ENCODE peak calls at places on chromosomes 11 and 22, in five cellular contexts. D, Z, C, M and H are unnamed samples.

GRCh38 chr11:107563702-107564101 is 1.8 kb downstream of the ALKBH8 start:
- DNase-seq in D (no peak), Z (peak; percentile 59), C (peak; percentile 51), M (peak; percentile 23), H (peak; percentile 77)

GRCh38 chr11:19725379-19726079 is 12.9 kb downstream of the NAV2 start:
- DNase-seq in D (no peak), Z (no peak), C (peak; percentile 81), M (no peak), H (no peak)

GRCh38 chr22:46287873-46288751 is 8.6 kb upstream of the GTSE1 start:
- DNase-seq in D (peak; percentile 62), Z (no peak), C (no peak), M (peak; percentile 39), H (no peak)

GRCh38 chr22:49935561-49935960 is 17.1 kb downstream of the CRELD2 start:
- DNase-seq in D (no peak), Z (peak; percentile 24), C (no peak), M (no peak), H (no peak)

GRCh38 chr11:96338910-96339703 is 3.9 kb downstream of the MAML2 start:
- DNase-seq in D (peak; percentile 56), Z (peak; percentile 43), C (peak; percentile 81), M (peak; percentile 28), H (no peak)

GRCh38 chr22:46415816-46416536 is 80.5 kb downstream of the TRMU start:
- DNase-seq in D (no peak), Z (peak; percentile 29), C (no peak), M (no peak), H (no peak)

GRCh38 chr11:27926981-27927481 is 180.9 kb downstream of the KIF18A start:
- DNase-seq in D (no peak), Z (no peak), C (peak; percentile 93), M (no peak), H (no peak)

GRCh38 chr11:64887757-64888405 is 9.5 kb upstream of the EHD1 start:
- DNase-seq in D (peak; percentile 84), Z (peak; percentile 60), C (peak; percentile 54), M (peak; percentile 86), H (peak; percentile 89)

GRCh38 chr11:28153586-28153985 is 45.4 kb downstream of the METTL15 start:
- DNase-seq in D (no peak), Z (no peak), C (no peak), M (no peak), H (no peak)

GRCh38 chr22:18023509-18024275 is 669 bp downstream of the MICAL3 start:
- DNase-seq in D (peak; percentile 88), Z (peak; percentile 80), C (peak; percentile 64), M (no peak), H (peak; percentile 81)

GRCh38 chr22:36083056-36083455 is 54.4 kb upstream of the RBFOX2 start:
- DNase-seq in D (no peak), Z (no peak), C (no peak), M (no peak), H (no peak)

GRCh38 chr11:118313242-118313641 is 8.7 kb downstream of the CD3E start:
- DNase-seq in D (no peak), Z (no peak), C (no peak), M (no peak), H (no peak)

GRCh38 chr11:114321621-114322257 is 25.5 kb downstream of the NNMT start:
- DNase-seq in D (no peak), Z (peak; percentile 53), C (peak; percentile 94), M (no peak), H (no peak)

GRCh38 chr11:72009156-72009555 is 10.4 kb downstream of the IL18BP start:
- DNase-seq in D (no peak), Z (no peak), C (no peak), M (no peak), H (no peak)

GRCh38 chr22:35564975-35565867 is 24.6 kb downstream of the RASD2 start:
- DNase-seq in D (no peak), Z (no peak), C (no peak), M (no peak), H (no peak)

GRCh38 chr22:21697021-21697771 is 31.4 kb downstream of the PPIL2 start:
- DNase-seq in D (no peak), Z (no peak), C (no peak), M (no peak), H (no peak)

GRCh38 chr11:128207861-128208321 is 379.5 kb downstream of the ETS1 start:
- DNase-seq in D (no peak), Z (peak; percentile 89), C (peak; percentile 100), M (no peak), H (peak; percentile 13)

GRCh38 chr11:29343465-29344333 is 673.1 kb downstream of the KCNA4 start:
- DNase-seq in D (peak; percentile 23), Z (peak; percentile 62), C (peak; percentile 40), M (peak; percentile 3), H (peak; percentile 78)

GRCh38 chr22:45970709-45971388 is 6.1 kb downstream of the WNT7B start:
- DNase-seq in D (no peak), Z (no peak), C (no peak), M (no peak), H (no peak)

GRCh38 chr11:11998091-11998781 is 10.2 kb downstream of the DKK3 start:
- DNase-seq in D (no peak), Z (peak; percentile 88), C (peak; percentile 95), M (no peak), H (peak; percentile 12)

GRCh38 chr11:133927690-133928627 is 28.8 kb downstream of the IGSF9B start:
- DNase-seq in D (peak; percentile 49), Z (peak; percentile 53), C (peak; percentile 11), M (peak; percentile 59), H (peak; percentile 93)

GRCh38 chr22:43887391-43887790 is 4.4 kb downstream of the PNPLA5 start:
- DNase-seq in D (no peak), Z (no peak), C (no peak), M (no peak), H (no peak)

GRCh38 chr22:40553014-40553579 is 83.4 kb downstream of the MRTFA start:
- DNase-seq in D (no peak), Z (no peak), C (no peak), M (no peak), H (no peak)

GRCh38 chr11:109040303-109040702 is 375.4 kb downstream of the DDX10 start:
- DNase-seq in D (no peak), Z (no peak), C (no peak), M (no peak), H (peak; percentile 55)

GRCh38 chr11:109298865-109299264 is 123.1 kb upstream of the C11orf87 start:
- DNase-seq in D (no peak), Z (no peak), C (no peak), M (no peak), H (no peak)

GRCh38 chr11:88231894-88232482 is 56.7 kb upstream of the RAB38 start:
- DNase-seq in D (no peak), Z (peak; percentile 38), C (peak; percentile 34), M (no peak), H (peak; percentile 71)

GRCh38 chr22:24801906-24802504 is 4.0 kb upstream of the SGSM1 start:
- DNase-seq in D (no peak), Z (no peak), C (no peak), M (no peak), H (no peak)

GRCh38 chr22:35860837-35861236 is 143.2 kb downstream of the APOL5 start:
- DNase-seq in D (no peak), Z (no peak), C (no peak), M (no peak), H (no peak)

GRCh38 chr22:46053563-46054090 is 76.7 kb upstream of the WNT7B start:
- DNase-seq in D (peak; percentile 86), Z (peak; percentile 73), C (no peak), M (peak; percentile 56), H (peak; percentile 85)

GRCh38 chr11:9384535-9385287 is at the start of gene IPO7:
- DNase-seq in D (peak; percentile 92), Z (peak; percentile 89), C (peak; percentile 82), M (peak; percentile 81), H (peak; percentile 98)

GRCh38 chr11:118152552-118153471 is at the start of gene SCN4B:
- DNase-seq in D (peak; percentile 56), Z (peak; percentile 60), C (no peak), M (no peak), H (peak; percentile 78)

GRCh38 chr11:128582496-128583366 is 4.6 kb downstream of the ETS1 start:
- DNase-seq in D (no peak), Z (no peak), C (peak; percentile 98), M (no peak), H (peak; percentile 22)

GRCh38 chr22:33519140-33519973 is 400.9 kb downstream of the LARGE1 start:
- DNase-seq in D (no peak), Z (peak; percentile 58), C (peak; percentile 64), M (peak; percentile 22), H (peak; percentile 57)

GRCh38 chr11:111010391-111011354 is 234.9 kb upstream of the POU2AF2 start:
- DNase-seq in D (no peak), Z (no peak), C (peak; percentile 7), M (no peak), H (no peak)

GRCh38 chr11:111963786-111964385 is 26.7 kb downstream of the DIXDC1 start:
- DNase-seq in D (no peak), Z (no peak), C (no peak), M (no peak), H (no peak)

GRCh38 chr11:118074091-118074685 is 2.7 kb upstream of the TMPRSS4 start:
- DNase-seq in D (no peak), Z (no peak), C (no peak), M (no peak), H (no peak)

GRCh38 chr11:36945384-36945783 is 347.3 kb upstream of the RAG2 start:
- DNase-seq in D (no peak), Z (peak; percentile 18), C (no peak), M (no peak), H (peak; percentile 63)

GRCh38 chr11:12845739-12846358 is 163.3 kb upstream of the RASSF10 start:
- DNase-seq in D (peak; percentile 75), Z (no peak), C (no peak), M (no peak), H (peak; percentile 97)

GRCh38 chr22:35352214-35353111 is 28.4 kb upstream of the HMOX1 start:
- DNase-seq in D (peak; percentile 78), Z (peak; percentile 66), C (peak; percentile 44), M (peak; percentile 18), H (peak; percentile 25)